ENCODE peak calls at places on chromosome 11, in five cellular contexts. P, O, S, M and C are unnamed samples.

GRCh38 chr11:19526119-19526518 is 186.5 kb upstream of the NAV2 start:
- DNase-seq in P (peak), O (no peak), S (no peak), M (no peak), C (no peak)

GRCh38 chr11:3223932-3224729 is 5.5 kb upstream of the MRGPRG start:
- DNase-seq in P (no peak), O (peak), S (no peak), M (no peak), C (no peak)

GRCh38 chr11:44095506-44096359 is at the start of gene EXT2:
- DNase-seq in P (peak), O (peak), S (peak), M (peak), C (peak)

GRCh38 chr11:11910541-11910940 is 68.8 kb downstream of the USP47 start:
- DNase-seq in P (no peak), O (no peak), S (no peak), M (no peak), C (no peak)

GRCh38 chr11:111444040-111444439 is 65.0 kb upstream of the POU2AF1 start:
- DNase-seq in P (no peak), O (no peak), S (no peak), M (no peak), C (no peak)

GRCh38 chr11:2725367-2726300 is 25.8 kb upstream of the KCNQ1OT1 start:
- DNase-seq in P (peak), O (no peak), S (no peak), M (peak), C (no peak)

GRCh38 chr11:131691558-131692041 is 321.2 kb downstream of the NTM start:
- DNase-seq in P (peak), O (peak), S (peak), M (peak), C (no peak)

GRCh38 chr11:75679566-75679965 is 10.7 kb upstream of the MAP6 start:
- DNase-seq in P (no peak), O (no peak), S (no peak), M (no peak), C (no peak)

GRCh38 chr11:34492806-34493414 is 20.7 kb downstream of the ELF5 start:
- DNase-seq in P (peak), O (peak), S (peak), M (peak), C (peak)

GRCh38 chr11:44320289-44320973 is 10.5 kb upstream of the ALX4 start:
- DNase-seq in P (no peak), O (no peak), S (no peak), M (no peak), C (no peak)

GRCh38 chr11:13064593-13064992 is 55.5 kb downstream of the RASSF10 start:
- DNase-seq in P (no peak), O (no peak), S (no peak), M (no peak), C (no peak)

GRCh38 chr11:99554232-99554903 is 533.6 kb downstream of the CNTN5 start:
- DNase-seq in P (no peak), O (no peak), S (no peak), M (no peak), C (no peak)

GRCh38 chr11:58567889-58568512 is 7.7 kb downstream of the LPXN start:
- DNase-seq in P (peak), O (peak), S (peak), M (peak), C (peak)

GRCh38 chr11:80860632-80861031 is 1419.8 kb upstream of the TENM4 start:
- DNase-seq in P (peak), O (no peak), S (no peak), M (peak), C (no peak)

GRCh38 chr11:61587951-61588695 is 7.2 kb upstream of the SYT7 start:
- DNase-seq in P (no peak), O (peak), S (no peak), M (peak), C (peak)

GRCh38 chr11:75851203-75851602 is 36.2 kb downstream of the UVRAG start:
- DNase-seq in P (peak), O (no peak), S (no peak), M (peak), C (no peak)

GRCh38 chr11:85694385-85694980 is 8.5 kb upstream of the CCDC89 start:
- DNase-seq in P (peak), O (peak), S (no peak), M (peak), C (peak)

GRCh38 chr11:119100246-119100959 is 1.2 kb downstream of the DPAGT1 start:
- DNase-seq in P (peak), O (peak), S (no peak), M (peak), C (no peak)

GRCh38 chr11:8793114-8793777 is 110.7 kb downstream of the RPL27A start:
- DNase-seq in P (peak), O (no peak), S (no peak), M (no peak), C (no peak)

GRCh38 chr11:41660585-41660984 is 201.1 kb upstream of the LRRC4C start:
- DNase-seq in P (no peak), O (peak), S (no peak), M (no peak), C (no peak)

GRCh38 chr11:101487775-101488174 is 96.0 kb downstream of the TRPC6 start:
- DNase-seq in P (peak), O (no peak), S (no peak), M (peak), C (no peak)

GRCh38 chr11:127114035-127114434 is 113.5 kb upstream of the KIRREL3 start:
- DNase-seq in P (no peak), O (no peak), S (no peak), M (no peak), C (no peak)

GRCh38 chr11:114284021-114284420 is 12.2 kb upstream of the NNMT start:
- DNase-seq in P (no peak), O (no peak), S (no peak), M (no peak), C (no peak)

GRCh38 chr11:34425863-34426262 is 12.9 kb upstream of the CAT start:
- DNase-seq in P (no peak), O (no peak), S (no peak), M (peak), C (no peak)

GRCh38 chr11:13486926-13487660 is 8.7 kb downstream of the PTH start:
- DNase-seq in P (peak), O (peak), S (peak), M (peak), C (peak)

GRCh38 chr11:8090756-8091155 is 9.7 kb downstream of the TUB start:
- DNase-seq in P (peak), O (peak), S (peak), M (peak), C (peak)

GRCh38 chr11:112394304-112394703 is 133.6 kb upstream of the PLET1 start:
- DNase-seq in P (no peak), O (no peak), S (no peak), M (no peak), C (no peak)

GRCh38 chr11:70788247-70789022 is 390.1 kb downstream of the CTTN start:
- DNase-seq in P (peak), O (no peak), S (no peak), M (peak), C (no peak)

GRCh38 chr11:105179542-105180278 is 40.1 kb upstream of the CARD18 start:
- DNase-seq in P (no peak), O (no peak), S (no peak), M (no peak), C (no peak)

GRCh38 chr11:6297831-6298230 is 22.5 kb downstream of the CAVIN3 start:
- DNase-seq in P (no peak), O (no peak), S (no peak), M (peak), C (no peak)

GRCh38 chr11:119773016-119773415 is 44.0 kb upstream of the NECTIN1 start:
- DNase-seq in P (no peak), O (no peak), S (no peak), M (no peak), C (no peak)

GRCh38 chr11:10454902-10455631 is at the start of gene AMPD3:
- DNase-seq in P (peak), O (peak), S (no peak), M (peak), C (peak)

GRCh38 chr11:117604349-117604995 is 192.5 kb downstream of the DSCAML1 start:
- DNase-seq in P (no peak), O (no peak), S (no peak), M (peak), C (peak)

GRCh38 chr11:72812604-72812967 is 1.6 kb upstream of the ATG16L2 start:
- DNase-seq in P (no peak), O (no peak), S (no peak), M (no peak), C (no peak)

GRCh38 chr11:27204527-27204926 is 158.5 kb downstream of the CCDC34 start:
- DNase-seq in P (no peak), O (no peak), S (no peak), M (peak), C (no peak)

GRCh38 chr11:25449100-25449499 is 882.8 kb upstream of the ANO3 start:
- DNase-seq in P (no peak), O (no peak), S (no peak), M (no peak), C (peak)